ENCODE peak calls at places on chromosome 15, in four cellular contexts. V is uterus, B is pancreas, K is psoas muscle. W is an unnamed sample. For H3K4me1, the result is how much of the 10 kb centered on the place peaks cover.

GRCh38 chr15:31214864-31215489 is 111.7 kb upstream of the KLF13 start:
- DNase-seq in V (peak), B (peak), K (peak), W (peak)

GRCh38 chr15:52653451-52653964 is 25.7 kb downstream of the ATOSA start:
- DNase-seq in V (no peak), B (no peak), K (no peak), W (no peak)

GRCh38 chr15:76333720-76334437 is 2.7 kb upstream of the ISL2 start:
- DNase-seq in V (no peak), B (no peak), K (no peak), W (no peak)

GRCh38 chr15:94844533-94845390 is 613.4 kb downstream of the MCTP2 start:
- DNase-seq in V (peak), B (peak), K (peak), W (peak)

GRCh38 chr15:88061452-88061851 is 195.1 kb downstream of the NTRK3 start:
- DNase-seq in V (no peak), B (no peak), K (no peak), W (no peak)

GRCh38 chr15:93063796-93064690 is 25.0 kb downstream of the RGMA start:
- DNase-seq in V (no peak), B (no peak), K (no peak), W (no peak)

GRCh38 chr15:87944051-87944450 is 312.5 kb downstream of the NTRK3 start:
- DNase-seq in V (peak), B (no peak), K (no peak), W (no peak)

GRCh38 chr15:25242957-25243799 is 195.6 kb downstream of the UBE3A start:
- DNase-seq in V (peak), B (no peak), K (peak), W (peak)

GRCh38 chr15:48577495-48577894 is 68.0 kb downstream of the FBN1 start:
- DNase-seq in V (no peak), B (no peak), K (no peak), W (no peak)

GRCh38 chr15:38683382-38684242 is 119.0 kb upstream of the RASGRP1 start:
- DNase-seq in V (no peak), B (peak), K (peak), W (no peak)

GRCh38 chr15:25673972-25674371 is 189.2 kb downstream of the ATP10A start:
- DNase-seq in V (no peak), B (no peak), K (no peak), W (no peak)

GRCh38 chr15:46080018-46080417 is 445.2 kb downstream of the SQOR start:
- DNase-seq in V (no peak), B (no peak), K (no peak), W (peak)

GRCh38 chr15:45385568-45385967 is 7.2 kb upstream of the GATM start:
- DNase-seq in V (no peak), B (no peak), K (no peak), W (no peak)

GRCh38 chr15:63856711-63857458 is 23.1 kb upstream of the HERC1 start:
- DNase-seq in V (no peak), B (no peak), K (no peak), W (no peak)

GRCh38 chr15:45645026-45645980 is 10.5 kb downstream of the SQOR start:
- DNase-seq in V (no peak), B (no peak), K (no peak), W (peak)

GRCh38 chr15:67127925-67128324 is 62.5 kb downstream of the SMAD3 start:
- DNase-seq in V (peak), B (no peak), K (no peak), W (peak)

GRCh38 chr15:70264014-70264492 is 166.3 kb upstream of the TLE3 start:
- DNase-seq in V (peak), B (no peak), K (no peak), W (no peak)

GRCh38 chr15:31101262-31102048 is at the start of gene TRPM1:
- DNase-seq in V (no peak), B (no peak), K (no peak), W (no peak)

GRCh38 chr15:88649286-88649733 is 10.5 kb downstream of the ISG20 start:
- DNase-seq in V (peak), B (no peak), K (no peak), W (peak)

GRCh38 chr15:39180494-39180930 is 400.4 kb upstream of the THBS1 start:
- DNase-seq in V (no peak), B (no peak), K (no peak), W (no peak)

GRCh38 chr15:64969401-64969800 is 20.3 kb downstream of the SPG21 start:
- DNase-seq in V (no peak), B (no peak), K (no peak), W (no peak)

GRCh38 chr15:44715142-44715796 is 4.0 kb downstream of the B2M start:
- DNase-seq in V (no peak), B (no peak), K (no peak), W (no peak)

GRCh38 chr15:44130778-44131177 is 64.3 kb downstream of the FRMD5 start:
- DNase-seq in V (no peak), B (no peak), K (no peak), W (no peak)

GRCh38 chr15:63186065-63186464 is 3.3 kb upstream of the RAB8B start:
- DNase-seq in V (no peak), B (no peak), K (no peak), W (no peak)

GRCh38 chr15:64246364-64247189 is 83.8 kb upstream of the PPIB start:
- DNase-seq in V (peak), B (no peak), K (no peak), W (no peak)

GRCh38 chr15:39327005-39327725 is 253.7 kb upstream of the THBS1 start:
- DNase-seq in V (no peak), B (no peak), K (no peak), W (no peak)

GRCh38 chr15:35595656-35596055 is 49.7 kb upstream of the DPH6 start:
- DNase-seq in V (no peak), B (no peak), K (no peak), W (no peak)

GRCh38 chr15:56568466-56569167 is 103.7 kb upstream of the MNS1 start:
- DNase-seq in V (no peak), B (no peak), K (no peak), W (no peak)

GRCh38 chr15:92638291-92638708 is 17.3 kb downstream of the FAM174B start:
- DNase-seq in V (no peak), B (peak), K (no peak), W (no peak)

GRCh38 chr15:78907577-78907976 is 34.9 kb downstream of the MORF4L1 start:
- DNase-seq in V (no peak), B (no peak), K (no peak), W (no peak)

GRCh38 chr15:87632364-87632763 is 624.2 kb downstream of the NTRK3 start:
- DNase-seq in V (no peak), B (no peak), K (no peak), W (no peak)

GRCh38 chr15:38818156-38818745 is 253.6 kb upstream of the RASGRP1 start:
- DNase-seq in V (no peak), B (no peak), K (no peak), W (peak)

GRCh38 chr15:101455291-101455916 is 34.1 kb downstream of the PCSK6 start:
- DNase-seq in V (no peak), B (no peak), K (peak), W (peak)
- H3K4me1 ChIP-seq in V (under half), B (under half), K (under half), W (under half)

GRCh38 chr15:68798695-68799094 is 22.0 kb downstream of the ANP32A start:
- DNase-seq in V (no peak), B (no peak), K (no peak), W (no peak)
- H3K4me1 ChIP-seq in V (under half), B (under half), K (under half), W (half or more)

GRCh38 chr15:96358006-96358794 is 27.7 kb downstream of the NR2F2 start:
- DNase-seq in V (no peak), B (no peak), K (no peak), W (no peak)
- H3K4me1 ChIP-seq in V (under half), B (under half), K (under half), W (under half)

DNA sequence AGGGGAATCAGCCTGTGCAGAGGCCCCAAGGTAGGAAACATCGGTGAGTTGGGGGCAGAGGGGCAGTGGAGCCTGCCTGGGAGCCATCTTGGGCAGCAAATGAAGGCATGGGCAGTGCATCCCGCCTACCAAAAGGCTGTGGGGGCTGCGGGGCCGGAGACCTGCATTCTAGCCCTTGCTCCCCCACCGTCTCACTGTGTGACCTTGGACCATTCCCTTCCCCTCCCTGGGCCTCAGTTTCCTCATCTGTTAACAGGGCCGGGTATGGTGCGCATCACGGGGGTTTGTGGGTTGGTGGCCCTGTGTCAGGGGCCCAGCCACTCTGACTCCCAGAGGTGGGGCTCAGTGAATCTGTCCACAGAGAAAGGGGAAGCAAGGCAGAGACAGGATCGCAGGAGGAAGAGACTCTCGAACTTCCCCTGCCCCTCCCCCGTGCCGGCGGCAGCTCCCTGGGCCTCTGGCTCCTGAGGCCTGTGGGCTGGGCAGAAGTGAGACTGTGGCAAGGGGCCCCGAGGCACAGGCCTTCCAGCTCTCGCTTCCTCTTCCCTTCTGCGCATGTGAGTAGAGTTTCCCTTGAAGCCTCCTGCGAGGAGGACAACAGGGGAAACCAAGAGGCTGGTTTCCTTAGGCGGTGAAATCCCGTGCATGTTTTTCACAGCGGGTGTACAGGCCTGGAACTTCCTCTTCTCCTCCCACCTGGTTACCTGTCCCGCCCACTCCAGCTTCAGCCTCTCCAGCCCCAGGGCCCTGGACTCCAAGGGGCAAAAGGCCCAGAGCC is 42.9 kb downstream of the IDH2 start:
- DNase-seq in V (no peak), B (no peak), K (peak), W (peak)
- H3K4me1 ChIP-seq in V (under half), B (under half), K (under half), W (half or more)

GRCh38 chr15:73694419-73694818 is 10.2 kb downstream of the CD276 start:
- DNase-seq in V (no peak), B (no peak), K (no peak), W (no peak)

GRCh38 chr15:73699249-73700040 is 15.3 kb downstream of the CD276 start:
- DNase-seq in V (no peak), B (no peak), K (no peak), W (peak)

GRCh38 chr15:73697033-73697467 is 12.9 kb downstream of the CD276 start:
- DNase-seq in V (peak), B (peak), K (peak), W (peak)

GRCh38 chr15:73695773-73696640 is 11.8 kb downstream of the CD276 start:
- DNase-seq in V (no peak), B (no peak), K (no peak), W (no peak)

GRCh38 chr15:73696641-73697001 is 12.4 kb downstream of the CD276 start:
- DNase-seq in V (no peak), B (no peak), K (no peak), W (no peak)
- H3K4me1 ChIP-seq in V (under half), B (under half), K (half or more), W (under half)

GRCh38 chr15:98718426-98719168 is 70.3 kb downstream of the IGF1R start:
- DNase-seq in V (no peak), B (no peak), K (no peak), W (peak)

GRCh38 chr15:98717942-98718341 is 69.6 kb downstream of the IGF1R start:
- DNase-seq in V (no peak), B (no peak), K (no peak), W (no peak)

GRCh38 chr15:98720577-98720976 is 72.2 kb downstream of the IGF1R start:
- DNase-seq in V (no peak), B (no peak), K (no peak), W (no peak)

GRCh38 chr15:98720036-98720435 is 71.7 kb downstream of the IGF1R start:
- DNase-seq in V (peak), B (no peak), K (no peak), W (no peak)

DNA sequence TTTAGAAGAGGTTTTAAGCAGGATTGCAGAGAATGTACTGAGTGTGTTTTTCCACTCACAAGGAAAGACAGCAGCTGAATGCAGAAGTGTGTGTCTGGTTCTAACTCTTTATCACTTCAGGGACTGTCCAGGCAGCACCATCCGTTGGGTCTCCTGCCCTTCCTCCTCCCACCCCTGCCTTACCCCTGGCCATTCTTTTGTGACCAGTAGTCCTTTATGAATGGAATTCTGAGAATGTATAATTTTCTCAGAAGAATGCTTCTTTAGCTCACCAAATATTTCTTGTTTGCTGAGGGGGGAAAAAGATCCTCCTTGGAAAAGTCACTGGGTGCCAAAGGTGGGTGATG is 70.8 kb downstream of the IGF1R start:
- DNase-seq in V (no peak), B (no peak), K (no peak), W (no peak)
- H3K4me1 ChIP-seq in V (under half), B (under half), K (half or more), W (half or more)

DNA sequence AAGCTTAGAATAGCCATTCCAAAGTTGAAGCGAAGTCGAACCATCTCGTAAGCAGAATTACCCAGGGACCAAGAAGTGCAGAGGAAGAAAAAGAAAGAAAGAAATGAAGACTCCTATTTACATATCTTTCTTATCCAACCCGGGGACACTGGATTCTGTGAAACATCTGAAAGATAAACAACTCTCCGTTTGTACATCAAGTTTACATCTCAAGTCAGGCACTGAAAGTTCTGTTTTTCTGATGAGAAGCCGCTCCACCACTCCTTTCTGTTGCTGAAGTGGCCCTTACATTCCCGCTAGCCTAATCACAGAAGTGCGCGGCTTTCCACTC is 268 bp upstream of the GANC start:
- DNase-seq in V (no peak), B (no peak), K (no peak), W (no peak)
- H3K4me1 ChIP-seq in V (under half), B (under half), K (under half), W (under half)

DNA sequence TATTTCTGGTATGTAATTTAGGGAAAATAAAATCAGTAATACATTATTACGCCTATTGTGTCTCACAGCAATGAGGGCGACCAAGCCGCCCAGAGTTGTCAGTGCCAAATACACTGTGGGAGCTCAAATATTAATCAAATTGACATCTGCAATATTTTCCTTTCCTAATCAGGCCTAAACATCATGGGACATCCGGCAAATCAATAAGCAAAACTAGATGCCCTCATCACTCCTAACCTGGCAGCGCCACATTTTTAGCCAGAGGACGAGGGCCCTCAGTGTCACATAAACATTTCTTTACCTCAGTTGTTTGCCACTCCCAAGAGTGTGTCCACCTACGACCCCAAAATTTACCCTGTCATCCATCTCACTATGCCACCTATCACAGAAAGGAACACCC is 64.1 kb downstream of the WDR72 start:
- DNase-seq in V (no peak), B (no peak), K (no peak), W (no peak)
- H3K4me1 ChIP-seq in V (under half), B (under half), K (under half), W (under half)